ENCODE peak calls at places on chromosomes 3 and 15, in eight cellular contexts. N, A, B, P, Q, O, I and C are unnamed samples.

GRCh38 chr3:42129014-42129953 is 38.1 kb downstream of the TRAK1 start:
- DNase-seq in A (peak; percentile 53), Q (no peak), O (peak; percentile 21), B (peak; percentile 61), N (no peak), P (peak; percentile 33), I (peak; percentile 59), C (no peak)

GRCh38 chr15:63052961-63053698 is 10.6 kb downstream of the TPM1 start:
- DNase-seq in I (no peak), N (peak; percentile 79), O (no peak), B (peak; percentile 40), A (peak; percentile 87), Q (peak; percentile 58), P (peak; percentile 29), C (peak; percentile 74)

GRCh38 chr3:182118081-182118480 is 406.4 kb downstream of the SOX2 start:
- DNase-seq in P (no peak), I (no peak), O (no peak), A (no peak), B (no peak), Q (peak; percentile 2), N (no peak), C (peak; percentile 3)

GRCh38 chr3:170997966-170998913 is 28.3 kb downstream of the SLC2A2 start:
- DNase-seq in B (peak; percentile 27), A (no peak), I (no peak), P (no peak), O (no peak), N (peak; percentile 20), Q (peak; percentile 29), C (peak; percentile 33)

GRCh38 chr3:176953106-176954080 is 243.9 kb downstream of the TBL1XR1 start:
- DNase-seq in B (peak; percentile 43), O (peak; percentile 45), N (peak; percentile 51), Q (peak; percentile 77), I (no peak), P (no peak), A (peak; percentile 86), C (peak; percentile 14)

GRCh38 chr15:63043391-63044076 is 987 bp downstream of the TPM1 start:
- DNase-seq in N (no peak), A (peak; percentile 84), B (no peak), Q (no peak), I (peak; percentile 30), P (no peak), O (no peak), C (no peak)

GRCh38 chr3:107142786-107143185 is 234.5 kb upstream of the CCDC54 start:
- DNase-seq in P (peak; percentile 35), A (no peak), N (no peak), I (no peak), O (no peak), B (no peak), Q (no peak), C (no peak)

GRCh38 chr15:80275946-80276345 is 23.9 kb upstream of the CTXND1 start:
- DNase-seq in I (no peak), N (peak; percentile 33), O (peak; percentile 14), B (no peak), A (no peak), P (no peak), Q (peak; percentile 8), C (peak; percentile 50)

GRCh38 chr15:48547305-48547704 is 98.2 kb downstream of the FBN1 start:
- DNase-seq in A (no peak), O (peak; percentile 90), N (peak; percentile 56), Q (peak; percentile 79), P (no peak), I (no peak), B (no peak), C (peak; percentile 42)

GRCh38 chr3:136728434-136728833 is 23.7 kb downstream of the STAG1 start:
- DNase-seq in B (no peak), A (no peak), Q (no peak), I (no peak), O (no peak), P (no peak), N (peak; percentile 8), C (no peak)
- H3K4me3 ChIP-seq in B (no peak overlapping the region), A (no peak overlapping the region), Q (no peak overlapping the region), I (no peak overlapping the region), O (no peak overlapping the region), P (no peak overlapping the region), N (peak overlapping the region; percentile 31), C (peak overlapping the region; percentile 45)

GRCh38 chr3:52930748-52931147 is 33.4 kb upstream of the STIMATE start:
- DNase-seq in P (no peak), I (no peak), Q (no peak), O (no peak), N (no peak), B (no peak), A (no peak), C (no peak)
- TF ChIP-seq CTCF in P (no peak), I (no peak), Q (no peak), O (no peak), N (no peak), B (no peak), A (no peak), C (no peak)

DNA sequence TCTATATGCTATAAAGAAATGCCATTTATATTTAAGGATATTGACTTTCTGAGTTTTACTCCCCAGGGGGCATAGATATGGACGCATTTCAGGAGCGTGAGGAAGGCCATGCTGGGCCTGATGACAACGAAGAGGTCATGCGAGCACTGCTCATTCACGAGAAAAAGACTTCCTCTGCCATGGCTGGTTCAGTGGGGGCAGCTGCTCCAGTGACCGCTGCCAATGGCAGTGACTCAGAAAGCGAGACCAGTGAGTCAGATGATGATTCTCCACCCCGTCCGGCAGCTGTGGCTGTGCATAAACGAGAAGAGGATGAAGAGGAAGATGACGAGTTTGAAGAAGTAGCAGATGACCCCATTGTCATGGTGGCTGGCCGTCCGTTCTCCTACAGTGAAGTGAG is 38.4 kb downstream of the GTF2E1 start:
- DNase-seq in A (no peak), P (no peak), N (peak; percentile 81), O (peak; percentile 94), I (peak; percentile 70), Q (peak; percentile 80), B (peak; percentile 3), C (peak; percentile 26)
- H3K4me3 ChIP-seq in A (no peak overlapping the region), P (no peak overlapping the region), N (no peak overlapping the region), O (peak overlapping the region; percentile 9), I (no peak overlapping the region), Q (no peak overlapping the region), B (no peak overlapping the region), C (no peak overlapping the region)

DNA sequence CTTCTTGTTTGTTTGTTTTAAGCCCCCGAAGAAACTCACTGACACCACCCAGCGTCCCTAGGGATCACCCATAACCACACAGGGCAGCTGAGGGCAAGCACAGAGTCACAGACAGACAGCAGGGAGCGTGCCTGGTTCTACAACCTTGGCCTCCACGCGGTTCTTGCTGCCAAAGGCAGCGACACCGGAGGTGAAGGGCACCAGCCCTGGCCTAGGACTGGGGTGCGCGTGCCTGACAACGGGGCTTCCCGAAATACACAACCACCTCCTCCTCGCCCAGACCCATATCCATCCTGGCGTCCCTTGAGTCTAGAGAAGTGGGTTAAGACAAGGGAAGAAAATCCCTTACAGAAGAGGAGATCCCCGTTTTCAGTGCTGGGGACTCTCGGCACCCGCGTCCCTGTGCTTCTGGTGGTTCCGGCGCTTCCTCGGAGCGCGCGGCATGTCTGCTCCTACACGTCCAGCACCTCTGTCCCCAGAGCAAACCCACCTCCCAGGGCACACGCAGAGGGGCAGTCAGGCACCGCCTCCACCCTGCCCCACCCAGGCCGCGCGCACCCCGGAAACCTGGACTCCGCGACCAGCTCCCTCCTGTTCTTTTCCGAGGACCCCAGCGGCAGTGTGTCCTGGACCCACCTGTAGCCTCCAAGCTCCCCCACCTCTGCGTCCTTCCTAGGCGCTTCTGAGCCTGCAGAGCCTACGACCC is 911 bp downstream of the RFTN1 start:
- DNase-seq in A (peak; percentile 69), B (peak; percentile 20), O (no peak), P (peak; percentile 54), I (peak; percentile 79), N (no peak), Q (no peak), C (peak; percentile 68)
- TF ChIP-seq CTCF in A (no peak), B (no peak), O (no peak), P (no peak), I (peak; percentile 11), N (no peak), Q (no peak), C (no peak)

GRCh38 chr15:34799149-34799824 is 3.9 kb upstream of the ACTC1 start:
- DNase-seq in Q (peak; percentile 33), I (no peak), A (no peak), N (peak; percentile 29), O (no peak), B (peak; percentile 65), P (peak; percentile 41), C (no peak)
- H3K4me3 ChIP-seq in Q (no peak overlapping the region), I (no peak overlapping the region), A (no peak overlapping the region), N (no peak overlapping the region), O (no peak overlapping the region), B (no peak overlapping the region), P (no peak overlapping the region), C (no peak overlapping the region)

DNA sequence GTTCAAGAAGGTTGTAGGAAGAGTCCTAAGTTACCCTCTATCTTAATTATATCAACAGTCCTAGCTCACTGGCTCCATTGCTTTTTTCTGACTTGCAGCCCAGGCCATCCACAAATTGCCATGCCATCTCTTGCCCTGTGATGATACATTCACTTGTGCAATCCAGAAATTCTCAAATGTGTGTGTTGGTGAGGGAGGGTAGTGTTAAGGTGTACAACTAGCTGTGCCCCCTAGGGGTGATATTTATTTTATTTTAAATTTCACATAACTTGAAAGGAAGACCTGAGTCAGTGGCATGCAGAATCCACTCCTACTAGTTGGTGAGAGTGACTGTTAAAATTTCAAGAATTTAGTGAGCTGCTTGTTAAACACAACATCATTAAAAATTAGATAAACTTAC is 156.1 kb upstream of the ANKRD28 start:
- DNase-seq in P (no peak), I (no peak), Q (no peak), N (no peak), A (no peak), O (no peak), B (no peak), C (no peak)
- TF ChIP-seq CTCF in P (no peak), I (peak; percentile 36), Q (no peak), N (no peak), A (no peak), O (peak; percentile 11), B (no peak), C (no peak)

GRCh38 chr3:63972196-63972595 is 51.1 kb downstream of the PSMD6 start:
- DNase-seq in I (no peak), B (no peak), O (peak; percentile 87), A (no peak), P (no peak), Q (peak; percentile 70), N (peak; percentile 71), C (peak; percentile 74)
- H3K4me3 ChIP-seq in I (no peak overlapping the region), B (no peak overlapping the region), O (no peak overlapping the region), A (no peak overlapping the region), P (no peak overlapping the region), Q (no peak overlapping the region), N (no peak overlapping the region), C (no peak overlapping the region)

GRCh38 chr3:133573054-133573628 is 345 bp upstream of the CDV3 start:
- DNase-seq in I (peak; percentile 100), N (peak; percentile 100), P (peak; percentile 100), Q (peak; percentile 100), B (peak; percentile 100), O (peak; percentile 100), A (peak; percentile 100), C (peak; percentile 100)
- TF ChIP-seq CTCF in I (peak; percentile 19), N (no peak), P (peak; percentile 16), Q (peak; percentile 25), B (peak; percentile 37), O (peak; percentile 44), A (no peak), C (no peak)